ENCODE peak calls at places on chromosomes 1 and 21, in six cellular contexts. One of them, this sample, is unnamed.

GRCh38 chr1:63634471-63634870 is 41.3 kb downstream of the PGM1 start:
- DNase-seq in ACHN: peak; percentile 53
- DNase-seq in left ventricle myocardium superior: no peak
- DNase-seq in progenitor cell of endocrine pancreas: no peak
- DNase-seq in activated T-helper 1 cell treated with anti-CD3 and anti-CD28 coated beads, Interleukin-12 subunit alpha, Interleukin-12 subunit beta, Interleukin-2, Interleukin-4 antibody, amounts not matched to agents 30 ng/mL and 10 ng/mL and 1 ng/mL, durations not matched to agents 14 hours and 24 hours and 36 hours: no peak
- DNase-seq in AG04450: no peak
- DNase-seq in this sample: no peak

GRCh38 chr1:112722601-112723510 is 7.7 kb upstream of the PPM1J start:
- DNase-seq in activated T-helper 1 cell treated with anti-CD3 and anti-CD28 coated beads, Interleukin-12 subunit alpha, Interleukin-12 subunit beta, Interleukin-2, Interleukin-4 antibody, amounts not matched to agents 30 ng/mL and 10 ng/mL and 1 ng/mL, durations not matched to agents 14 hours and 24 hours and 36 hours: no peak
- DNase-seq in progenitor cell of endocrine pancreas: no peak
- DNase-seq in ACHN: no peak
- DNase-seq in AG04450: no peak
- DNase-seq in left ventricle myocardium superior: peak; percentile 39
- DNase-seq in this sample: no peak

GRCh38 chr21:34220556-34221195 is 143.1 kb upstream of the KCNE2 start:
- DNase-seq in left ventricle myocardium superior: no peak
- DNase-seq in activated T-helper 1 cell treated with anti-CD3 and anti-CD28 coated beads, Interleukin-12 subunit alpha, Interleukin-12 subunit beta, Interleukin-2, Interleukin-4 antibody, amounts not matched to agents 30 ng/mL and 10 ng/mL and 1 ng/mL, durations not matched to agents 14 hours and 24 hours and 36 hours: no peak
- DNase-seq in progenitor cell of endocrine pancreas: no peak
- DNase-seq in AG04450: no peak
- DNase-seq in ACHN: no peak
- DNase-seq in this sample: no peak

GRCh38 chr1:57061369-57061768 is 95.6 kb upstream of the C8B start:
- DNase-seq in activated T-helper 1 cell treated with anti-CD3 and anti-CD28 coated beads, Interleukin-12 subunit alpha, Interleukin-12 subunit beta, Interleukin-2, Interleukin-4 antibody, amounts not matched to agents 30 ng/mL and 10 ng/mL and 1 ng/mL, durations not matched to agents 14 hours and 24 hours and 36 hours: no peak
- DNase-seq in left ventricle myocardium superior: no peak
- DNase-seq in AG04450: no peak
- DNase-seq in ACHN: no peak
- DNase-seq in progenitor cell of endocrine pancreas: no peak
- DNase-seq in this sample: no peak

GRCh38 chr1:168084396-168085231 is 52.1 kb downstream of the GPR161 start:
- DNase-seq in left ventricle myocardium superior: peak; percentile 77
- DNase-seq in AG04450: no peak
- DNase-seq in progenitor cell of endocrine pancreas: peak; percentile 49
- DNase-seq in activated T-helper 1 cell treated with anti-CD3 and anti-CD28 coated beads, Interleukin-12 subunit alpha, Interleukin-12 subunit beta, Interleukin-2, Interleukin-4 antibody, amounts not matched to agents 30 ng/mL and 10 ng/mL and 1 ng/mL, durations not matched to agents 14 hours and 24 hours and 36 hours: peak; percentile 33
- DNase-seq in ACHN: peak; percentile 49
- DNase-seq in this sample: peak; percentile 66

GRCh38 chr21:44874497-44875331 is 1.2 kb upstream of the PTTG1IP start:
- DNase-seq in AG04450: no peak
- DNase-seq in ACHN: no peak
- DNase-seq in left ventricle myocardium superior: peak; percentile 81
- DNase-seq in activated T-helper 1 cell treated with anti-CD3 and anti-CD28 coated beads, Interleukin-12 subunit alpha, Interleukin-12 subunit beta, Interleukin-2, Interleukin-4 antibody, amounts not matched to agents 30 ng/mL and 10 ng/mL and 1 ng/mL, durations not matched to agents 14 hours and 24 hours and 36 hours: peak; percentile 36
- DNase-seq in progenitor cell of endocrine pancreas: no peak
- DNase-seq in this sample: peak; percentile 48

GRCh38 chr1:11731719-11732283 is 4.1 kb upstream of the AGTRAP start:
- DNase-seq in ACHN: no peak
- DNase-seq in activated T-helper 1 cell treated with anti-CD3 and anti-CD28 coated beads, Interleukin-12 subunit alpha, Interleukin-12 subunit beta, Interleukin-2, Interleukin-4 antibody, amounts not matched to agents 30 ng/mL and 10 ng/mL and 1 ng/mL, durations not matched to agents 14 hours and 24 hours and 36 hours: no peak
- DNase-seq in AG04450: peak; percentile 37
- DNase-seq in left ventricle myocardium superior: peak; percentile 85
- DNase-seq in progenitor cell of endocrine pancreas: no peak
- DNase-seq in this sample: no peak

GRCh38 chr21:44792653-44793052 is 9.0 kb downstream of the UBE2G2 start:
- DNase-seq in ACHN: no peak
- DNase-seq in AG04450: no peak
- DNase-seq in progenitor cell of endocrine pancreas: no peak
- DNase-seq in left ventricle myocardium superior: no peak
- DNase-seq in activated T-helper 1 cell treated with anti-CD3 and anti-CD28 coated beads, Interleukin-12 subunit alpha, Interleukin-12 subunit beta, Interleukin-2, Interleukin-4 antibody, amounts not matched to agents 30 ng/mL and 10 ng/mL and 1 ng/mL, durations not matched to agents 14 hours and 24 hours and 36 hours: no peak
- DNase-seq in this sample: no peak

GRCh38 chr1:48341221-48341620 is 118.7 kb downstream of the SLC5A9 start:
- DNase-seq in progenitor cell of endocrine pancreas: no peak
- DNase-seq in activated T-helper 1 cell treated with anti-CD3 and anti-CD28 coated beads, Interleukin-12 subunit alpha, Interleukin-12 subunit beta, Interleukin-2, Interleukin-4 antibody, amounts not matched to agents 30 ng/mL and 10 ng/mL and 1 ng/mL, durations not matched to agents 14 hours and 24 hours and 36 hours: no peak
- DNase-seq in left ventricle myocardium superior: no peak
- DNase-seq in AG04450: no peak
- DNase-seq in ACHN: no peak
- DNase-seq in this sample: no peak

GRCh38 chr1:20110679-20111078 is 8.7 kb downstream of the PLA2G2D start:
- DNase-seq in left ventricle myocardium superior: no peak
- DNase-seq in activated T-helper 1 cell treated with anti-CD3 and anti-CD28 coated beads, Interleukin-12 subunit alpha, Interleukin-12 subunit beta, Interleukin-2, Interleukin-4 antibody, amounts not matched to agents 30 ng/mL and 10 ng/mL and 1 ng/mL, durations not matched to agents 14 hours and 24 hours and 36 hours: no peak
- DNase-seq in AG04450: peak; percentile 10
- DNase-seq in ACHN: no peak
- DNase-seq in progenitor cell of endocrine pancreas: no peak
- DNase-seq in this sample: no peak

GRCh38 chr21:27807596-27807995 is 840.7 kb upstream of the ADAMTS5 start:
- DNase-seq in AG04450: no peak
- DNase-seq in left ventricle myocardium superior: no peak
- DNase-seq in progenitor cell of endocrine pancreas: no peak
- DNase-seq in activated T-helper 1 cell treated with anti-CD3 and anti-CD28 coated beads, Interleukin-12 subunit alpha, Interleukin-12 subunit beta, Interleukin-2, Interleukin-4 antibody, amounts not matched to agents 30 ng/mL and 10 ng/mL and 1 ng/mL, durations not matched to agents 14 hours and 24 hours and 36 hours: no peak
- DNase-seq in ACHN: no peak
- DNase-seq in this sample: no peak

GRCh38 chr1:197696372-197696771 is 78.9 kb downstream of the DENND1B start:
- DNase-seq in ACHN: peak; percentile 40
- DNase-seq in progenitor cell of endocrine pancreas: no peak
- DNase-seq in left ventricle myocardium superior: no peak
- DNase-seq in AG04450: no peak
- DNase-seq in activated T-helper 1 cell treated with anti-CD3 and anti-CD28 coated beads, Interleukin-12 subunit alpha, Interleukin-12 subunit beta, Interleukin-2, Interleukin-4 antibody, amounts not matched to agents 30 ng/mL and 10 ng/mL and 1 ng/mL, durations not matched to agents 14 hours and 24 hours and 36 hours: no peak
- DNase-seq in this sample: no peak

GRCh38 chr1:225445644-225446297 is 17.9 kb upstream of the LBR start:
- DNase-seq in left ventricle myocardium superior: no peak
- DNase-seq in progenitor cell of endocrine pancreas: no peak
- DNase-seq in AG04450: no peak
- DNase-seq in activated T-helper 1 cell treated with anti-CD3 and anti-CD28 coated beads, Interleukin-12 subunit alpha, Interleukin-12 subunit beta, Interleukin-2, Interleukin-4 antibody, amounts not matched to agents 30 ng/mL and 10 ng/mL and 1 ng/mL, durations not matched to agents 14 hours and 24 hours and 36 hours: no peak
- DNase-seq in ACHN: peak; percentile 81
- DNase-seq in this sample: no peak

GRCh38 chr1:185315364-185316108 is 1.5 kb downstream of the IVNS1ABP start:
- DNase-seq in left ventricle myocardium superior: no peak
- DNase-seq in progenitor cell of endocrine pancreas: no peak
- DNase-seq in AG04450: no peak
- DNase-seq in activated T-helper 1 cell treated with anti-CD3 and anti-CD28 coated beads, Interleukin-12 subunit alpha, Interleukin-12 subunit beta, Interleukin-2, Interleukin-4 antibody, amounts not matched to agents 30 ng/mL and 10 ng/mL and 1 ng/mL, durations not matched to agents 14 hours and 24 hours and 36 hours: no peak
- DNase-seq in ACHN: no peak
- DNase-seq in this sample: no peak

GRCh38 chr1:17665950-17666720 is 89.0 kb upstream of the ACTL8 start:
- DNase-seq in progenitor cell of endocrine pancreas: no peak
- DNase-seq in AG04450: no peak
- DNase-seq in activated T-helper 1 cell treated with anti-CD3 and anti-CD28 coated beads, Interleukin-12 subunit alpha, Interleukin-12 subunit beta, Interleukin-2, Interleukin-4 antibody, amounts not matched to agents 30 ng/mL and 10 ng/mL and 1 ng/mL, durations not matched to agents 14 hours and 24 hours and 36 hours: no peak
- DNase-seq in left ventricle myocardium superior: no peak
- DNase-seq in ACHN: no peak
- DNase-seq in this sample: no peak

GRCh38 chr1:212256404-212256803 is 28.8 kb upstream of the PPP2R5A start:
- DNase-seq in progenitor cell of endocrine pancreas: no peak
- DNase-seq in left ventricle myocardium superior: no peak
- DNase-seq in AG04450: no peak
- DNase-seq in activated T-helper 1 cell treated with anti-CD3 and anti-CD28 coated beads, Interleukin-12 subunit alpha, Interleukin-12 subunit beta, Interleukin-2, Interleukin-4 antibody, amounts not matched to agents 30 ng/mL and 10 ng/mL and 1 ng/mL, durations not matched to agents 14 hours and 24 hours and 36 hours: peak; percentile 53
- DNase-seq in ACHN: no peak
- DNase-seq in this sample: peak; percentile 76

GRCh38 chr1:150268342-150268705 is 492 bp downstream of the APH1A start:
- DNase-seq in ACHN: peak; percentile 51
- DNase-seq in AG04450: no peak
- DNase-seq in progenitor cell of endocrine pancreas: no peak
- DNase-seq in left ventricle myocardium superior: no peak
- DNase-seq in activated T-helper 1 cell treated with anti-CD3 and anti-CD28 coated beads, Interleukin-12 subunit alpha, Interleukin-12 subunit beta, Interleukin-2, Interleukin-4 antibody, amounts not matched to agents 30 ng/mL and 10 ng/mL and 1 ng/mL, durations not matched to agents 14 hours and 24 hours and 36 hours: peak; percentile 40
- DNase-seq in this sample: peak; percentile 55

GRCh38 chr1:111769517-111770146 is 13.9 kb downstream of the DDX20 start:
- DNase-seq in left ventricle myocardium superior: no peak
- DNase-seq in AG04450: peak; percentile 41
- DNase-seq in activated T-helper 1 cell treated with anti-CD3 and anti-CD28 coated beads, Interleukin-12 subunit alpha, Interleukin-12 subunit beta, Interleukin-2, Interleukin-4 antibody, amounts not matched to agents 30 ng/mL and 10 ng/mL and 1 ng/mL, durations not matched to agents 14 hours and 24 hours and 36 hours: peak; percentile 14
- DNase-seq in progenitor cell of endocrine pancreas: no peak
- DNase-seq in ACHN: peak; percentile 62
- DNase-seq in this sample: peak; percentile 54

GRCh38 chr1:187096689-187097088 is 267.9 kb downstream of the PLA2G4A start:
- DNase-seq in activated T-helper 1 cell treated with anti-CD3 and anti-CD28 coated beads, Interleukin-12 subunit alpha, Interleukin-12 subunit beta, Interleukin-2, Interleukin-4 antibody, amounts not matched to agents 30 ng/mL and 10 ng/mL and 1 ng/mL, durations not matched to agents 14 hours and 24 hours and 36 hours: no peak
- DNase-seq in progenitor cell of endocrine pancreas: no peak
- DNase-seq in ACHN: no peak
- DNase-seq in left ventricle myocardium superior: no peak
- DNase-seq in AG04450: no peak
- DNase-seq in this sample: no peak

GRCh38 chr1:149963358-149963757 is 26.7 kb upstream of the MTMR11 start:
- DNase-seq in activated T-helper 1 cell treated with anti-CD3 and anti-CD28 coated beads, Interleukin-12 subunit alpha, Interleukin-12 subunit beta, Interleukin-2, Interleukin-4 antibody, amounts not matched to agents 30 ng/mL and 10 ng/mL and 1 ng/mL, durations not matched to agents 14 hours and 24 hours and 36 hours: no peak
- DNase-seq in AG04450: no peak
- DNase-seq in ACHN: no peak
- DNase-seq in left ventricle myocardium superior: no peak
- DNase-seq in progenitor cell of endocrine pancreas: no peak
- DNase-seq in this sample: no peak

GRCh38 chr1:198763298-198763714 is 124.5 kb downstream of the PTPRC start:
- DNase-seq in progenitor cell of endocrine pancreas: no peak
- DNase-seq in activated T-helper 1 cell treated with anti-CD3 and anti-CD28 coated beads, Interleukin-12 subunit alpha, Interleukin-12 subunit beta, Interleukin-2, Interleukin-4 antibody, amounts not matched to agents 30 ng/mL and 10 ng/mL and 1 ng/mL, durations not matched to agents 14 hours and 24 hours and 36 hours: no peak
- DNase-seq in left ventricle myocardium superior: no peak
- DNase-seq in ACHN: no peak
- DNase-seq in AG04450: no peak
- DNase-seq in this sample: no peak

GRCh38 chr1:219967361-219967760 is 39.0 kb upstream of the SLC30A10 start:
- DNase-seq in left ventricle myocardium superior: no peak
- DNase-seq in progenitor cell of endocrine pancreas: no peak
- DNase-seq in AG04450: no peak
- DNase-seq in activated T-helper 1 cell treated with anti-CD3 and anti-CD28 coated beads, Interleukin-12 subunit alpha, Interleukin-12 subunit beta, Interleukin-2, Interleukin-4 antibody, amounts not matched to agents 30 ng/mL and 10 ng/mL and 1 ng/mL, durations not matched to agents 14 hours and 24 hours and 36 hours: no peak
- DNase-seq in ACHN: no peak
- DNase-seq in this sample: no peak

GRCh38 chr21:36125513-36126121 is 9.3 kb upstream of the CBR3 start:
- DNase-seq in AG04450: no peak
- DNase-seq in ACHN: peak; percentile 54
- DNase-seq in progenitor cell of endocrine pancreas: peak; percentile 25
- DNase-seq in left ventricle myocardium superior: peak; percentile 55
- DNase-seq in activated T-helper 1 cell treated with anti-CD3 and anti-CD28 coated beads, Interleukin-12 subunit alpha, Interleukin-12 subunit beta, Interleukin-2, Interleukin-4 antibody, amounts not matched to agents 30 ng/mL and 10 ng/mL and 1 ng/mL, durations not matched to agents 14 hours and 24 hours and 36 hours: peak; percentile 19
- DNase-seq in this sample: peak; percentile 68

GRCh38 chr21:39660191-39660590 is 47.5 kb downstream of the B3GALT5 start:
- DNase-seq in left ventricle myocardium superior: peak; percentile 50
- DNase-seq in ACHN: peak; percentile 5
- DNase-seq in AG04450: peak; percentile 46
- DNase-seq in progenitor cell of endocrine pancreas: no peak
- DNase-seq in activated T-helper 1 cell treated with anti-CD3 and anti-CD28 coated beads, Interleukin-12 subunit alpha, Interleukin-12 subunit beta, Interleukin-2, Interleukin-4 antibody, amounts not matched to agents 30 ng/mL and 10 ng/mL and 1 ng/mL, durations not matched to agents 14 hours and 24 hours and 36 hours: no peak
- DNase-seq in this sample: no peak

GRCh38 chr1:7366955-7367665 is 404.0 kb upstream of the VAMP3 start:
- DNase-seq in progenitor cell of endocrine pancreas: no peak
- DNase-seq in AG04450: no peak
- DNase-seq in ACHN: no peak
- DNase-seq in activated T-helper 1 cell treated with anti-CD3 and anti-CD28 coated beads, Interleukin-12 subunit alpha, Interleukin-12 subunit beta, Interleukin-2, Interleukin-4 antibody, amounts not matched to agents 30 ng/mL and 10 ng/mL and 1 ng/mL, durations not matched to agents 14 hours and 24 hours and 36 hours: no peak
- DNase-seq in left ventricle myocardium superior: peak; percentile 61
- DNase-seq in this sample: no peak

GRCh38 chr21:16418211-16418610 is 688.4 kb downstream of the USP25 start:
- DNase-seq in activated T-helper 1 cell treated with anti-CD3 and anti-CD28 coated beads, Interleukin-12 subunit alpha, Interleukin-12 subunit beta, Interleukin-2, Interleukin-4 antibody, amounts not matched to agents 30 ng/mL and 10 ng/mL and 1 ng/mL, durations not matched to agents 14 hours and 24 hours and 36 hours: no peak
- DNase-seq in left ventricle myocardium superior: no peak
- DNase-seq in progenitor cell of endocrine pancreas: no peak
- DNase-seq in AG04450: no peak
- DNase-seq in ACHN: no peak
- DNase-seq in this sample: no peak

GRCh38 chr1:158035014-158035413 is 41.6 kb downstream of the KIRREL1 start:
- DNase-seq in progenitor cell of endocrine pancreas: no peak
- DNase-seq in AG04450: no peak
- DNase-seq in left ventricle myocardium superior: no peak
- DNase-seq in activated T-helper 1 cell treated with anti-CD3 and anti-CD28 coated beads, Interleukin-12 subunit alpha, Interleukin-12 subunit beta, Interleukin-2, Interleukin-4 antibody, amounts not matched to agents 30 ng/mL and 10 ng/mL and 1 ng/mL, durations not matched to agents 14 hours and 24 hours and 36 hours: no peak
- DNase-seq in ACHN: no peak
- DNase-seq in this sample: no peak

GRCh38 chr1:78779831-78780230 is 130.2 kb downstream of the IFI44 start:
- DNase-seq in ACHN: no peak
- DNase-seq in progenitor cell of endocrine pancreas: no peak
- DNase-seq in activated T-helper 1 cell treated with anti-CD3 and anti-CD28 coated beads, Interleukin-12 subunit alpha, Interleukin-12 subunit beta, Interleukin-2, Interleukin-4 antibody, amounts not matched to agents 30 ng/mL and 10 ng/mL and 1 ng/mL, durations not matched to agents 14 hours and 24 hours and 36 hours: no peak
- DNase-seq in left ventricle myocardium superior: no peak
- DNase-seq in AG04450: no peak
- DNase-seq in this sample: no peak

GRCh38 chr1:29643838-29644440 is 407.6 kb downstream of the PTPRU start:
- DNase-seq in left ventricle myocardium superior: no peak
- DNase-seq in progenitor cell of endocrine pancreas: no peak
- DNase-seq in AG04450: no peak
- DNase-seq in activated T-helper 1 cell treated with anti-CD3 and anti-CD28 coated beads, Interleukin-12 subunit alpha, Interleukin-12 subunit beta, Interleukin-2, Interleukin-4 antibody, amounts not matched to agents 30 ng/mL and 10 ng/mL and 1 ng/mL, durations not matched to agents 14 hours and 24 hours and 36 hours: no peak
- DNase-seq in ACHN: no peak
- DNase-seq in this sample: no peak

GRCh38 chr1:39576016-39576657 is 453 bp downstream of the PABPC4 start:
- DNase-seq in ACHN: peak; percentile 22
- DNase-seq in activated T-helper 1 cell treated with anti-CD3 and anti-CD28 coated beads, Interleukin-12 subunit alpha, Interleukin-12 subunit beta, Interleukin-2, Interleukin-4 antibody, amounts not matched to agents 30 ng/mL and 10 ng/mL and 1 ng/mL, durations not matched to agents 14 hours and 24 hours and 36 hours: peak; percentile 29
- DNase-seq in progenitor cell of endocrine pancreas: no peak
- DNase-seq in AG04450: no peak
- DNase-seq in left ventricle myocardium superior: peak; percentile 53
- DNase-seq in this sample: no peak

GRCh38 chr1:239951518-239952130 is 140.1 kb upstream of the FMN2 start:
- DNase-seq in AG04450: peak; percentile 34
- DNase-seq in left ventricle myocardium superior: no peak
- DNase-seq in activated T-helper 1 cell treated with anti-CD3 and anti-CD28 coated beads, Interleukin-12 subunit alpha, Interleukin-12 subunit beta, Interleukin-2, Interleukin-4 antibody, amounts not matched to agents 30 ng/mL and 10 ng/mL and 1 ng/mL, durations not matched to agents 14 hours and 24 hours and 36 hours: no peak
- DNase-seq in progenitor cell of endocrine pancreas: peak; percentile 44
- DNase-seq in ACHN: peak; percentile 77
- DNase-seq in this sample: peak; percentile 53

GRCh38 chr1:241950390-241950789 is 7.2 kb upstream of the BECN2 start:
- DNase-seq in progenitor cell of endocrine pancreas: no peak
- DNase-seq in AG04450: no peak
- DNase-seq in ACHN: no peak
- DNase-seq in activated T-helper 1 cell treated with anti-CD3 and anti-CD28 coated beads, Interleukin-12 subunit alpha, Interleukin-12 subunit beta, Interleukin-2, Interleukin-4 antibody, amounts not matched to agents 30 ng/mL and 10 ng/mL and 1 ng/mL, durations not matched to agents 14 hours and 24 hours and 36 hours: no peak
- DNase-seq in left ventricle myocardium superior: no peak
- DNase-seq in this sample: no peak

GRCh38 chr21:36627242-36627641 is 71.7 kb upstream of the SIM2 start:
- DNase-seq in activated T-helper 1 cell treated with anti-CD3 and anti-CD28 coated beads, Interleukin-12 subunit alpha, Interleukin-12 subunit beta, Interleukin-2, Interleukin-4 antibody, amounts not matched to agents 30 ng/mL and 10 ng/mL and 1 ng/mL, durations not matched to agents 14 hours and 24 hours and 36 hours: no peak
- DNase-seq in progenitor cell of endocrine pancreas: no peak
- DNase-seq in AG04450: no peak
- DNase-seq in left ventricle myocardium superior: no peak
- DNase-seq in ACHN: no peak
- DNase-seq in this sample: no peak

GRCh38 chr1:226351709-226352108 is 42.7 kb upstream of the LIN9 start:
- DNase-seq in progenitor cell of endocrine pancreas: no peak
- DNase-seq in left ventricle myocardium superior: no peak
- DNase-seq in activated T-helper 1 cell treated with anti-CD3 and anti-CD28 coated beads, Interleukin-12 subunit alpha, Interleukin-12 subunit beta, Interleukin-2, Interleukin-4 antibody, amounts not matched to agents 30 ng/mL and 10 ng/mL and 1 ng/mL, durations not matched to agents 14 hours and 24 hours and 36 hours: no peak
- DNase-seq in AG04450: no peak
- DNase-seq in ACHN: no peak
- DNase-seq in this sample: no peak

GRCh38 chr1:159916240-159917051 is 8.9 kb downstream of the TAGLN2 start:
- DNase-seq in progenitor cell of endocrine pancreas: no peak
- DNase-seq in AG04450: no peak
- DNase-seq in activated T-helper 1 cell treated with anti-CD3 and anti-CD28 coated beads, Interleukin-12 subunit alpha, Interleukin-12 subunit beta, Interleukin-2, Interleukin-4 antibody, amounts not matched to agents 30 ng/mL and 10 ng/mL and 1 ng/mL, durations not matched to agents 14 hours and 24 hours and 36 hours: no peak
- DNase-seq in ACHN: peak; percentile 79
- DNase-seq in left ventricle myocardium superior: no peak
- DNase-seq in this sample: no peak

GRCh38 chr1:29707796-29708195 is 471.5 kb downstream of the PTPRU start:
- DNase-seq in left ventricle myocardium superior: no peak
- DNase-seq in progenitor cell of endocrine pancreas: no peak
- DNase-seq in AG04450: no peak
- DNase-seq in activated T-helper 1 cell treated with anti-CD3 and anti-CD28 coated beads, Interleukin-12 subunit alpha, Interleukin-12 subunit beta, Interleukin-2, Interleukin-4 antibody, amounts not matched to agents 30 ng/mL and 10 ng/mL and 1 ng/mL, durations not matched to agents 14 hours and 24 hours and 36 hours: no peak
- DNase-seq in ACHN: no peak
- DNase-seq in this sample: no peak

GRCh38 chr1:199954701-199955100 is 72.8 kb upstream of the NR5A2 start:
- DNase-seq in progenitor cell of endocrine pancreas: peak; percentile 39
- DNase-seq in AG04450: no peak
- DNase-seq in activated T-helper 1 cell treated with anti-CD3 and anti-CD28 coated beads, Interleukin-12 subunit alpha, Interleukin-12 subunit beta, Interleukin-2, Interleukin-4 antibody, amounts not matched to agents 30 ng/mL and 10 ng/mL and 1 ng/mL, durations not matched to agents 14 hours and 24 hours and 36 hours: no peak
- DNase-seq in ACHN: peak; percentile 9
- DNase-seq in left ventricle myocardium superior: peak; percentile 26
- DNase-seq in this sample: no peak

GRCh38 chr1:115189814-115190541 is 100.7 kb upstream of the TSPAN2 start:
- DNase-seq in ACHN: peak; percentile 91
- DNase-seq in left ventricle myocardium superior: no peak
- DNase-seq in activated T-helper 1 cell treated with anti-CD3 and anti-CD28 coated beads, Interleukin-12 subunit alpha, Interleukin-12 subunit beta, Interleukin-2, Interleukin-4 antibody, amounts not matched to agents 30 ng/mL and 10 ng/mL and 1 ng/mL, durations not matched to agents 14 hours and 24 hours and 36 hours: no peak
- DNase-seq in progenitor cell of endocrine pancreas: no peak
- DNase-seq in AG04450: peak; percentile 64
- DNase-seq in this sample: no peak